ENCODE peak calls at places on chromosomes 3 and 15, in ten cellular contexts. One of them, this sample, is unnamed.

GRCh38 chr3:113697192-113698090 is 999 bp upstream of the USF3 start:
- DNase-seq in Calu3: peak
- DNase-seq in tibial artery: no peak
- DNase-seq in mesothelial cell of epicardium: no peak
- DNase-seq in endodermal cell: peak
- DNase-seq in tibial nerve: peak
- DNase-seq in thoracic aorta: no peak
- DNase-seq in fibroblast of pulmonary artery: peak
- DNase-seq in breast epithelium: peak
- DNase-seq in progenitor cell of endocrine pancreas: no peak
- DNase-seq in this sample: no peak

GRCh38 chr15:66879968-66880367 is 177.9 kb downstream of the SMAD6 start:
- DNase-seq in Calu3: no peak
- DNase-seq in tibial artery: no peak
- DNase-seq in mesothelial cell of epicardium: no peak
- DNase-seq in endodermal cell: peak
- DNase-seq in tibial nerve: peak
- DNase-seq in thoracic aorta: no peak
- DNase-seq in fibroblast of pulmonary artery: no peak
- DNase-seq in breast epithelium: no peak
- DNase-seq in progenitor cell of endocrine pancreas: no peak
- DNase-seq in this sample: no peak

GRCh38 chr15:99452728-99453643 is 112.8 kb upstream of the MEF2A start:
- DNase-seq in Calu3: peak
- DNase-seq in tibial artery: peak
- DNase-seq in mesothelial cell of epicardium: no peak
- DNase-seq in endodermal cell: peak
- DNase-seq in tibial nerve: peak
- DNase-seq in thoracic aorta: peak
- DNase-seq in fibroblast of pulmonary artery: peak
- DNase-seq in breast epithelium: peak
- DNase-seq in progenitor cell of endocrine pancreas: no peak
- DNase-seq in this sample: no peak

GRCh38 chr3:32865364-32865763 is 47.6 kb downstream of the TRIM71 start:
- DNase-seq in Calu3: no peak
- DNase-seq in tibial artery: no peak
- DNase-seq in mesothelial cell of epicardium: no peak
- DNase-seq in endodermal cell: no peak
- DNase-seq in tibial nerve: no peak
- DNase-seq in thoracic aorta: no peak
- DNase-seq in fibroblast of pulmonary artery: peak
- DNase-seq in breast epithelium: no peak
- DNase-seq in progenitor cell of endocrine pancreas: no peak
- DNase-seq in this sample: no peak

GRCh38 chr3:20462226-20462625 is 276.2 kb upstream of the SGO1 start:
- DNase-seq in Calu3: no peak
- DNase-seq in tibial artery: no peak
- DNase-seq in mesothelial cell of epicardium: no peak
- DNase-seq in endodermal cell: no peak
- DNase-seq in tibial nerve: no peak
- DNase-seq in thoracic aorta: no peak
- DNase-seq in fibroblast of pulmonary artery: peak
- DNase-seq in breast epithelium: no peak
- DNase-seq in progenitor cell of endocrine pancreas: no peak
- DNase-seq in this sample: no peak

GRCh38 chr3:52532838-52533622 is 627 bp downstream of the NT5DC2 start:
- DNase-seq in Calu3: peak
- DNase-seq in tibial artery: no peak
- DNase-seq in mesothelial cell of epicardium: peak
- DNase-seq in endodermal cell: peak
- DNase-seq in tibial nerve: no peak
- DNase-seq in thoracic aorta: no peak
- DNase-seq in fibroblast of pulmonary artery: peak
- DNase-seq in breast epithelium: peak
- DNase-seq in progenitor cell of endocrine pancreas: no peak
- DNase-seq in this sample: peak

GRCh38 chr3:5463986-5464385 is 276.5 kb downstream of the EDEM1 start:
- DNase-seq in Calu3: no peak
- DNase-seq in tibial artery: no peak
- DNase-seq in mesothelial cell of epicardium: no peak
- DNase-seq in endodermal cell: no peak
- DNase-seq in tibial nerve: no peak
- DNase-seq in thoracic aorta: no peak
- DNase-seq in fibroblast of pulmonary artery: no peak
- DNase-seq in breast epithelium: no peak
- DNase-seq in progenitor cell of endocrine pancreas: no peak
- DNase-seq in this sample: no peak

GRCh38 chr15:79988448-79989117 is 17.6 kb upstream of the BCL2A1 start:
- DNase-seq in Calu3: no peak
- DNase-seq in tibial artery: no peak
- DNase-seq in mesothelial cell of epicardium: no peak
- DNase-seq in endodermal cell: no peak
- DNase-seq in tibial nerve: no peak
- DNase-seq in thoracic aorta: no peak
- DNase-seq in fibroblast of pulmonary artery: no peak
- DNase-seq in breast epithelium: no peak
- DNase-seq in progenitor cell of endocrine pancreas: no peak
- DNase-seq in this sample: no peak

GRCh38 chr3:29777869-29778268 is 497.0 kb downstream of the RBMS3 start:
- DNase-seq in Calu3: no peak
- DNase-seq in tibial artery: no peak
- DNase-seq in mesothelial cell of epicardium: no peak
- DNase-seq in endodermal cell: no peak
- DNase-seq in tibial nerve: no peak
- DNase-seq in thoracic aorta: no peak
- DNase-seq in fibroblast of pulmonary artery: no peak
- DNase-seq in breast epithelium: no peak
- DNase-seq in progenitor cell of endocrine pancreas: no peak
- DNase-seq in this sample: no peak

GRCh38 chr3:14261229-14261628 is 82.6 kb downstream of the LSM3 start:
- DNase-seq in Calu3: peak
- DNase-seq in tibial artery: peak
- DNase-seq in mesothelial cell of epicardium: peak
- DNase-seq in endodermal cell: peak
- DNase-seq in tibial nerve: peak
- DNase-seq in thoracic aorta: peak
- DNase-seq in fibroblast of pulmonary artery: peak
- DNase-seq in breast epithelium: peak
- DNase-seq in progenitor cell of endocrine pancreas: peak
- DNase-seq in this sample: peak

GRCh38 chr3:37162501-37163245 is 11.7 kb downstream of the LRRFIP2 start:
- DNase-seq in Calu3: no peak
- DNase-seq in tibial artery: no peak
- DNase-seq in mesothelial cell of epicardium: no peak
- DNase-seq in endodermal cell: no peak
- DNase-seq in tibial nerve: no peak
- DNase-seq in thoracic aorta: no peak
- DNase-seq in fibroblast of pulmonary artery: no peak
- DNase-seq in breast epithelium: no peak
- DNase-seq in progenitor cell of endocrine pancreas: no peak
- DNase-seq in this sample: no peak

DNA sequence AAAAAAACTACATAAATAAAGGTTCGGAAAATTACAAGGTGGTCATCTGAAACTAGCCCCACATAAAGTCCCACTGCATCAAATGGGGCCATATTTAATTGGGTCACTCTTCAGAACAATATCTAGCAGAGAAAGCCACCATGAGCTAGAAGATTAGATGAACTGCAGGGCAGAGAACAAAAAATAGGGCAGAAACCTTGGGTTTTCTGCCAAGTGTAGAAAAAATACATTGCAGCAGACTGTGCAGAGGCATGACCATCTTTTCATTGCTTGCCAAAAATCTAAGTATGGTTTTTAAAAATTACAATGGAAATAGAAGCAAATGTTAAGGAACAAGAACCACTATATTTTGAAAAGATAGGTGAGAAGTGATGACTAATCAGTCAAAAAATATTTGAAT is 13.1 kb upstream of the GOLM2 start:
- DNase-seq in Calu3: no peak
- DNase-seq in tibial artery: no peak
- DNase-seq in mesothelial cell of epicardium: no peak
- DNase-seq in endodermal cell: no peak
- DNase-seq in tibial nerve: no peak
- DNase-seq in thoracic aorta: no peak
- DNase-seq in fibroblast of pulmonary artery: no peak
- DNase-seq in breast epithelium: no peak
- DNase-seq in progenitor cell of endocrine pancreas: no peak
- DNase-seq in this sample: no peak
- TF ChIP-seq CTCF in Calu3: no peak
- TF ChIP-seq CTCF in tibial artery: no peak
- TF ChIP-seq CTCF in mesothelial cell of epicardium: no peak
- TF ChIP-seq CTCF in endodermal cell: no peak
- TF ChIP-seq CTCF in tibial nerve: no peak
- TF ChIP-seq CTCF in thoracic aorta: no peak
- TF ChIP-seq CTCF in fibroblast of pulmonary artery: no peak
- TF ChIP-seq CTCF in breast epithelium: no peak
- TF ChIP-seq CTCF in progenitor cell of endocrine pancreas: no peak
- TF ChIP-seq CTCF in this sample: no peak

GRCh38 chr15:63985221-63986184 is 60.8 kb downstream of the DAPK2 start:
- DNase-seq in Calu3: no peak
- DNase-seq in tibial artery: peak
- DNase-seq in mesothelial cell of epicardium: no peak
- DNase-seq in endodermal cell: no peak
- DNase-seq in tibial nerve: no peak
- DNase-seq in thoracic aorta: peak
- DNase-seq in fibroblast of pulmonary artery: no peak
- DNase-seq in breast epithelium: no peak
- DNase-seq in progenitor cell of endocrine pancreas: no peak
- DNase-seq in this sample: no peak

GRCh38 chr15:63987979-63988378 is 58.3 kb downstream of the DAPK2 start:
- DNase-seq in Calu3: no peak
- DNase-seq in tibial artery: no peak
- DNase-seq in mesothelial cell of epicardium: no peak
- DNase-seq in endodermal cell: no peak
- DNase-seq in tibial nerve: no peak
- DNase-seq in thoracic aorta: no peak
- DNase-seq in fibroblast of pulmonary artery: no peak
- DNase-seq in breast epithelium: no peak
- DNase-seq in progenitor cell of endocrine pancreas: no peak
- DNase-seq in this sample: no peak

GRCh38 chr15:63984331-63984730 is 62.0 kb downstream of the DAPK2 start:
- DNase-seq in Calu3: no peak
- DNase-seq in tibial artery: no peak
- DNase-seq in mesothelial cell of epicardium: no peak
- DNase-seq in endodermal cell: no peak
- DNase-seq in tibial nerve: no peak
- DNase-seq in thoracic aorta: no peak
- DNase-seq in fibroblast of pulmonary artery: no peak
- DNase-seq in breast epithelium: no peak
- DNase-seq in progenitor cell of endocrine pancreas: no peak
- DNase-seq in this sample: no peak

GRCh38 chr15:63986185-63986680 is 60.1 kb downstream of the DAPK2 start:
- DNase-seq in Calu3: no peak
- DNase-seq in tibial artery: no peak
- DNase-seq in mesothelial cell of epicardium: no peak
- DNase-seq in endodermal cell: no peak
- DNase-seq in tibial nerve: no peak
- DNase-seq in thoracic aorta: no peak
- DNase-seq in fibroblast of pulmonary artery: no peak
- DNase-seq in breast epithelium: no peak
- DNase-seq in progenitor cell of endocrine pancreas: no peak
- DNase-seq in this sample: no peak

GRCh38 chr15:63986751-63987341 is 59.4 kb downstream of the DAPK2 start:
- DNase-seq in Calu3: no peak
- DNase-seq in tibial artery: no peak
- DNase-seq in mesothelial cell of epicardium: no peak
- DNase-seq in endodermal cell: no peak
- DNase-seq in tibial nerve: no peak
- DNase-seq in thoracic aorta: no peak
- DNase-seq in fibroblast of pulmonary artery: no peak
- DNase-seq in breast epithelium: no peak
- DNase-seq in progenitor cell of endocrine pancreas: no peak
- DNase-seq in this sample: no peak
- TF ChIP-seq CTCF in Calu3: no peak
- TF ChIP-seq CTCF in tibial artery: no peak
- TF ChIP-seq CTCF in mesothelial cell of epicardium: no peak
- TF ChIP-seq CTCF in endodermal cell: no peak
- TF ChIP-seq CTCF in tibial nerve: no peak
- TF ChIP-seq CTCF in thoracic aorta: no peak
- TF ChIP-seq CTCF in fibroblast of pulmonary artery: no peak
- TF ChIP-seq CTCF in breast epithelium: no peak
- TF ChIP-seq CTCF in progenitor cell of endocrine pancreas: no peak
- TF ChIP-seq CTCF in this sample: no peak

DNA sequence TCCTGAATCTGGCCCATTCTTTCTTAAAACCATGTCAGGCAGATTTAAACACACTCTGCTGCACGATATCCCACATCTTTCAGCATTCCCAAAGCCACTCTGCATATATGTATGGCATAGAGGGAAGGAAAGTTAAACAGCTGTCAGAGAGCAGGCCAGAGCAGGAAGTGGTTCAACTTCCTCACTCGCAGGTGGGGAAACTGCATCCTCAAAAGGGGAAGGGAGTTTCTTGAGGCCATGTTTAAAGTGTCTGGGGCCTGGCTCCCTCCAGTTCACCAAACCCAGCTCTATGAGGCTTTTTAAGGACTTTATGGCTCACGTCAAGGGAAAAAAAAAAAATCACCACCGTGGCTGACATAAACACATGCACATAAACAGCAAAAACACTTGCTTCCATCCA is 123.1 kb downstream of the OPA1 start:
- DNase-seq in Calu3: no peak
- DNase-seq in tibial artery: no peak
- DNase-seq in mesothelial cell of epicardium: no peak
- DNase-seq in endodermal cell: no peak
- DNase-seq in tibial nerve: no peak
- DNase-seq in thoracic aorta: no peak
- DNase-seq in fibroblast of pulmonary artery: no peak
- DNase-seq in breast epithelium: no peak
- DNase-seq in progenitor cell of endocrine pancreas: no peak
- DNase-seq in this sample: no peak
- TF ChIP-seq CTCF in Calu3: no peak
- TF ChIP-seq CTCF in tibial artery: no peak
- TF ChIP-seq CTCF in mesothelial cell of epicardium: no peak
- TF ChIP-seq CTCF in endodermal cell: no peak
- TF ChIP-seq CTCF in tibial nerve: no peak
- TF ChIP-seq CTCF in thoracic aorta: no peak
- TF ChIP-seq CTCF in fibroblast of pulmonary artery: no peak
- TF ChIP-seq CTCF in breast epithelium: no peak
- TF ChIP-seq CTCF in progenitor cell of endocrine pancreas: no peak
- TF ChIP-seq CTCF in this sample: no peak

DNA sequence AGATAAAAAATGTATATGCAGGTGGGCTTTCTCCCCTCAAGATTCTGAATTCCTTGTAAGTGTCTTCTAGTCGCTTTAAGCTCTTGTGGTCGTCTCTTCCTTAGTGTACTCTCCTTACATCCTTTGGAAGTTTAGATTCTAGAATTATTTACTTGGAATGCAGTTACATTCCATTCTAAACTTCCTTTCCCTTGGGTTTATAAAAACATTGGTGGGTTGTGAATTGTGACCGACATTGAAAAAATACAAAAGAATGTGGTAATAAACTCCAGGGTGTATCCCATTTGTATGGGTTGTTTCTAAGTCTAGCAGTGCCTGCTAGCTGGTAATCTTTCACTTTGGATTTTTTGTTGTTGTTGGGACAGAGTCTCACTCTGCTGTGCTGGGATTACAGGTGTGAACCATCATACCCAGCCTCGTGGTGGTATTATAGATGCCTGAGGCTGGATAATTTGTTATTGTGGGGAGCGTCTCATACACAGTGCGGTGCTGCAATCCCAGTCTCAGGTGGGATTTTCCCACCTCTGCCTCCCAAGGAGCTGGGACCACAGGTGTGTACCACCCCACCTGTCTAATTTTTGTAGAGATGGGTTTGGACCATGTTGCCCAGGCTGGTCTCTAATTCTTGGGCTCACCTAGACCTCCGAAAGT is 9.1 kb downstream of the CHD2 start:
- DNase-seq in Calu3: no peak
- DNase-seq in tibial artery: no peak
- DNase-seq in mesothelial cell of epicardium: no peak
- DNase-seq in endodermal cell: no peak
- DNase-seq in tibial nerve: no peak
- DNase-seq in thoracic aorta: no peak
- DNase-seq in fibroblast of pulmonary artery: peak
- DNase-seq in breast epithelium: no peak
- DNase-seq in progenitor cell of endocrine pancreas: no peak
- DNase-seq in this sample: no peak
- TF ChIP-seq CTCF in Calu3: no peak
- TF ChIP-seq CTCF in tibial artery: no peak
- TF ChIP-seq CTCF in mesothelial cell of epicardium: no peak
- TF ChIP-seq CTCF in endodermal cell: no peak
- TF ChIP-seq CTCF in tibial nerve: no peak
- TF ChIP-seq CTCF in thoracic aorta: no peak
- TF ChIP-seq CTCF in fibroblast of pulmonary artery: no peak
- TF ChIP-seq CTCF in breast epithelium: no peak
- TF ChIP-seq CTCF in progenitor cell of endocrine pancreas: no peak
- TF ChIP-seq CTCF in this sample: no peak

This sample was measured in D721Med.